ENCODE peak calls at places on chromosomes 2 and 18, in four cellular contexts. M is stimulated activated CD4-positive, alpha-beta T cell treated with anti-CD3 and anti-CD28 coated beads, Interleukin-12 subunit alpha, Interleukin-12 subunit beta, amount 100 ng/mL, for 4 hours; H is EL; Y is GM23338. K is an unnamed sample.

GRCh38 chr18:33205777-33206176 is 234.7 kb downstream of the CCDC178 start:
- DNase-seq in H (no peak), Y (peak), M (no peak), K (no peak)

GRCh38 chr2:192148620-192149321 is 46.0 kb downstream of the TMEFF2 start:
- DNase-seq in H (peak), Y (no peak), M (no peak), K (no peak)

GRCh38 chr2:54557601-54558187 is 101.6 kb downstream of the SPTBN1 start:
- DNase-seq in M (peak), Y (peak), H (peak), K (peak)

GRCh38 chr2:178761759-178762371 is 45.4 kb downstream of the TTN start:
- DNase-seq in H (peak), Y (peak), M (no peak), K (peak)

GRCh38 chr18:78293940-78294401 is 685.6 kb upstream of the SALL3 start:
- DNase-seq in H (no peak), Y (no peak), M (no peak), K (no peak)

GRCh38 chr2:237092920-237093781 is 7.5 kb downstream of the COPS8 start:
- DNase-seq in H (peak), M (no peak), Y (peak), K (peak)

GRCh38 chr2:238277695-238278094 is 10.7 kb downstream of the PER2 start:
- DNase-seq in H (no peak), Y (peak), M (no peak), K (no peak)

GRCh38 chr2:8849322-8849721 is 11.9 kb upstream of the KIDINS220 start:
- DNase-seq in Y (no peak), H (peak), M (no peak), K (no peak)

GRCh38 chr18:10559566-10560456 is 34.0 kb downstream of the NAPG start:
- DNase-seq in H (peak), M (no peak), Y (no peak), K (peak)

GRCh38 chr2:201235865-201236811 is 24.2 kb upstream of the CASP8 start:
- DNase-seq in Y (peak), H (peak), M (peak), K (peak)

GRCh38 chr18:63439334-63439733 is 17.1 kb upstream of the VPS4B start:
- DNase-seq in H (peak), Y (peak), M (peak), K (peak)

GRCh38 chr2:158098171-158098570 is 3.5 kb upstream of the UPP2 start:
- DNase-seq in H (no peak), Y (peak), M (no peak), K (no peak)

GRCh38 chr2:235286624-235287368 is 207.0 kb upstream of the AGAP1 start:
- DNase-seq in M (no peak), Y (no peak), H (peak), K (no peak)

GRCh38 chr2:113041871-113042270 is 10.8 kb downstream of the IL36B start:
- DNase-seq in H (no peak), M (no peak), Y (peak), K (no peak)

GRCh38 chr2:161905389-161906046 is 168.5 kb downstream of the DPP4 start:
- DNase-seq in Y (no peak), M (no peak), H (peak), K (peak)

GRCh38 chr18:30999186-30999585 is 43.4 kb downstream of the DSC3 start:
- DNase-seq in Y (no peak), M (no peak), H (no peak), K (no peak)